ENCODE peak calls at places on chromosomes 7 and 10, in seven cellular contexts. M is neural progenitor cell, W is Caco-2, E is upper lobe of right lung, G is GM12865, B is tibial nerve, I is dorsolateral prefrontal cortex. H is an unnamed sample.

GRCh38 chr7:126842451-126842850 is 410.3 kb downstream of the GRM8 start:
- DNase-seq in E (no peak), M (no peak), G (no peak), W (no peak), B (no peak), I (no peak), H (no peak)

GRCh38 chr10:9635691-9636090 is 1382.0 kb upstream of the CELF2 start:
- DNase-seq in G (no peak), I (no peak), E (no peak), W (no peak), B (no peak), M (no peak), H (no peak)

GRCh38 chr10:45373783-45374450 is at the start of gene ALOX5:
- DNase-seq in B (no peak), M (peak; percentile 77), I (no peak), W (peak; percentile 75), E (peak; percentile 93), G (peak; percentile 79), H (no peak)

GRCh38 chr7:74343281-74344127 is 54.3 kb downstream of the CLIP2 start:
- DNase-seq in G (no peak), M (no peak), I (no peak), B (no peak), W (no peak), E (no peak), H (no peak)

GRCh38 chr10:91797077-91797690 is 1.0 kb upstream of the TNKS2 start:
- DNase-seq in I (no peak), B (no peak), W (peak; percentile 45), E (no peak), M (no peak), G (no peak), H (no peak)

GRCh38 chr10:33032354-33033254 is 74.6 kb upstream of the ITGB1 start:
- DNase-seq in E (no peak), I (no peak), G (peak; percentile 10), M (no peak), B (no peak), W (no peak), H (peak; percentile 14)

GRCh38 chr10:95133997-95134396 is 60.0 kb upstream of the ACSM6 start:
- DNase-seq in E (no peak), W (no peak), G (no peak), B (no peak), M (no peak), I (no peak), H (no peak)

GRCh38 chr7:45682836-45683555 is 108.8 kb downstream of the ADCY1 start:
- DNase-seq in G (no peak), I (peak; percentile 33), E (no peak), B (no peak), M (no peak), W (no peak), H (no peak)

GRCh38 chr10:75778665-75779064 is 347.2 kb downstream of the LRMDA start:
- DNase-seq in I (no peak), W (no peak), E (no peak), G (no peak), B (no peak), M (no peak), H (no peak)

GRCh38 chr10:43197834-43198681 is 59.8 kb downstream of the CSGALNACT2 start:
- DNase-seq in E (peak; percentile 66), W (peak; percentile 41), G (peak; percentile 37), B (no peak), I (peak; percentile 33), M (peak; percentile 45), H (no peak)

GRCh38 chr10:70649526-70649925 is 22.8 kb upstream of the ADAMTS14 start:
- DNase-seq in I (no peak), E (no peak), M (no peak), W (no peak), B (no peak), G (no peak), H (no peak)

GRCh38 chr10:133444342-133445267 is 9.1 kb upstream of the SCART1 start:
- DNase-seq in W (no peak), B (no peak), M (no peak), I (no peak), E (no peak), G (no peak), H (no peak)

GRCh38 chr10:84541289-84541637 is 212.9 kb downstream of the CCSER2 start:
- DNase-seq in B (no peak), E (no peak), W (no peak), M (peak; percentile 60), G (peak; percentile 33), I (no peak), H (no peak)
- TF ChIP-seq CTCF in B (no peak), E (no peak), W (no peak), M (peak; percentile 24), G (no peak), I (no peak), H (no peak)

GRCh38 chr10:123136221-123136805 is 543 bp downstream of the HMX3 start:
- DNase-seq in M (no peak), G (no peak), I (no peak), E (no peak), W (no peak), B (no peak), H (no peak)
- H3K4me3 ChIP-seq in M (peak overlapping the region; percentile 50), G (peak overlapping the region; percentile 73), I (no peak overlapping the region), E (no peak overlapping the region), W (no peak overlapping the region), B (peak overlapping the region; percentile 15), H (no peak overlapping the region)

GRCh38 chr10:58389024-58389423 is 3.8 kb downstream of the TFAM start:
- DNase-seq in G (no peak), M (no peak), W (no peak), E (no peak), I (no peak), B (no peak), H (no peak)
- TF ChIP-seq CTCF in G (no peak), M (no peak), W (no peak), E (no peak), I (no peak), B (no peak), H (no peak)

DNA sequence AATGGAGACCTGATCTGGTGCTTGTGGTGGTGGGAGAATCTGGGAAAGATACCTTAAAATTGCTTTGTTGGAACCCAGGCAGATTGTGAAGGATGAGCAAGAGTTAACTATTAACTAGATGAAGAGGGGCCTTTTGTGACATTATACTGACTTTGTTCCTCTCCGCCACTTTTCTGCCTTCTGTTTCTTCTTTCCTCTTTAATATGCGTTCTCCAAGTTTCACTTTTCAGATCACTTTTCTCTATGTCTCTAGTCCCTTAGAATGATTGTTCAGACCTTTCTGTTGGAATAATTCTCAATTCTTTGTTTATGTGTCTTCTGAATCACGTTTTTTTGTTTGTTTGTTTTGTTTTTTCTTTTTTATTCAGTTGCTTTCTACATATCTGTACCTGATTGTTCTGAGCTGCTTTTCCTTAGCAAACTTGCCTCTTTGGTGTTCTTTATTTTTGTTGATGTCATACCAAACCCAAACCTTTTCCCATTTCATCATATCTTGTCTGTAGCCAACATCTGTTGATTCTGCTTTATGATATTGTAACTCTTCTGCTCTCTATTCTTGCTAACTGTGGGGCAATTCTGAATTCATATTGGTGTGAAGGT is 2.8 kb downstream of the BMPR1A start:
- DNase-seq in G (no peak), I (no peak), W (no peak), E (no peak), M (no peak), B (no peak), H (no peak)
- H3K4me3 ChIP-seq in G (no peak overlapping the region), I (peak overlapping the region; percentile 74), W (no peak overlapping the region), E (peak overlapping the region; percentile 59), M (peak overlapping the region; percentile 87), B (no peak overlapping the region), H (no peak overlapping the region)

GRCh38 chr7:140726304-140726703 is 29.8 kb downstream of the NDUFB2 start:
- DNase-seq in E (no peak), I (no peak), W (no peak), G (peak; percentile 12), B (no peak), M (peak; percentile 17), H (no peak)
- TF ChIP-seq CTCF in E (no peak), I (peak; percentile 40), W (peak; percentile 47), G (peak; percentile 13), B (no peak), M (peak; percentile 56), H (peak; percentile 69)

DNA sequence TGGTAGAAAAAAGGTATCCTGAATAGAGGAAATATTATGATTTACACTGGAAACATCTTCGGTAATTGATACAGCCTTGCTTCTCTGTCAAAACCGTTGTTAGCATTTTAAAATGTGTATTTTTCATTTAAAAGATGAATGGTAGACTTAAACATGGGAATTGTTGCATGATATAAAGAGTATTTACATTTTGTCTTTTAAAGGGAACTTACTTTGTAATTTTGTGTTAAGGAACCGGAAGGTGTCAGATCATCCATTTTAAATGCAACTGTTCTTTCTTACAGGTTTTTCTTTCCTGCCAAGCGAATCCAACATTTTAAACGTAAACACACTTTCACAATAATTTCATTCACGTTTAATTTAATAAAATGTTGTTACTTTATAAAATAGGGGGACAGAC is 1.8 kb upstream of the IGF2BP3 start:
- DNase-seq in I (no peak), W (no peak), E (no peak), G (peak; percentile 55), B (no peak), M (no peak), H (no peak)
- H3K4me3 ChIP-seq in I (no peak overlapping the region), W (peak overlapping the region; percentile 84), E (no peak overlapping the region), G (peak overlapping the region; percentile 98), B (no peak overlapping the region), M (peak overlapping the region; percentile 94), H (no peak overlapping the region)

DNA sequence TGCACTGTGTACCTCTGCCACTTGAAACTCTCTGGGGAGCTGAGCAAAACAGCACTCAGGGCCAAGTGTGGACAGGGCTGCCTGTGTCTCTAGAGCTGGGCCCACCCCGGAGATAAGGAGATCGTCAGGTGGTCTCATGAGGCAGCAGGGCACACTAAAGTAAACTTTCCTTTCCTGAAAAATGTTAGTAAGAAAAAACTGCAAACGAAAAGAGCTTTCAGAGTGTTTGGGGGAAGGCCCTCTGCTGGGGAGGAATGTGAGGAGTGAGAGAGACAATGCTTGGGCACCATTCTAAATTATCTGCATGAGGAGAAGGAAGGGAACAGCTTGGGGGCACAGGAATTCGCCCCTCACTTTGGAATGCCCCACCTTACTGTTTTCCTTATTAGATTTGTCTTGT is 127.7 kb downstream of the ATXN7L1 start:
- DNase-seq in G (no peak), W (no peak), I (no peak), E (no peak), B (no peak), M (peak; percentile 31), H (no peak)
- TF ChIP-seq CTCF in G (no peak), W (no peak), I (no peak), E (no peak), B (no peak), M (peak; percentile 7), H (peak; percentile 3)